ENCODE peak calls at places on chromosomes 13 and 19, in nine cellular contexts. R is M059J; D is NCI-H1105 treated with DMSO at 0.1 percent for 48 hours; F is NCI-H774; M is AG09319; V is activated naive CD8-positive, alpha-beta T cell treated with anti-CD3 and anti-CD28 coated beads, Interleukin-2, amount 10 ng/mL, durations not matched to agents 7 days and 5 days; P is kidney tubule cell; I is tibial artery; G is central memory CD8-positive, alpha-beta T cell. L is an unnamed sample.

GRCh38 chr19:1173160-1173844 is 766 bp downstream of the SBNO2 start:
- DNase-seq in F (no peak), P (no peak), R (no peak), M (no peak), I (peak; percentile 75), G (no peak), D (no peak), V (peak; percentile 52), L (no peak)

GRCh38 chr19:15787611-15788155 is at the start of gene OR10H5:
- DNase-seq in G (no peak), M (no peak), V (no peak), F (no peak), I (no peak), D (no peak), R (no peak), P (no peak), L (no peak)

GRCh38 chr19:18898081-18898532 is 2.1 kb upstream of the CERS1 start:
- DNase-seq in V (no peak), D (no peak), R (peak; percentile 48), P (no peak), M (no peak), G (no peak), F (no peak), I (peak; percentile 61), L (no peak)

GRCh38 chr13:92175330-92175729 is 776.9 kb downstream of the GPC5 start:
- DNase-seq in P (peak; percentile 33), D (peak; percentile 30), M (no peak), F (no peak), G (no peak), I (no peak), R (peak; percentile 25), V (no peak), L (no peak)

GRCh38 chr13:109401307-109401706 is 385.1 kb downstream of the IRS2 start:
- DNase-seq in R (no peak), F (no peak), P (no peak), M (no peak), V (no peak), G (no peak), I (no peak), D (no peak), L (no peak)

GRCh38 chr19:11705474-11705873 is 33.3 kb downstream of the ZNF823 start:
- DNase-seq in R (no peak), M (no peak), P (no peak), I (no peak), D (no peak), F (no peak), V (no peak), G (no peak), L (no peak)

GRCh38 chr19:12092065-12092867 is 27.7 kb downstream of the ZNF844 start:
- DNase-seq in R (peak; percentile 86), G (no peak), D (no peak), I (peak; percentile 93), M (peak; percentile 70), F (peak; percentile 5), P (peak; percentile 76), V (peak; percentile 81), L (peak; percentile 63)

GRCh38 chr13:29861694-29862110 is 11.3 kb upstream of the UBL3 start:
- DNase-seq in D (no peak), V (no peak), P (peak; percentile 46), F (no peak), G (no peak), M (no peak), I (no peak), R (peak; percentile 91), L (no peak)

GRCh38 chr13:24680921-24681585 is 845 bp downstream of the ATP12A start:
- DNase-seq in F (no peak), D (no peak), V (no peak), M (no peak), G (no peak), I (no peak), P (no peak), R (no peak), L (no peak)

L was measured in hippocampal formation.